ENCODE peak calls at places on chromosomes 13 and 19, in six cellular contexts. One of them, this sample, is unnamed.

GRCh38 chr19:38545596-38545995 is 72.2 kb downstream of the MAP4K1 start:
- DNase-seq in HCT116: no peak
- DNase-seq in K562: no peak
- DNase-seq in HepG2: no peak
- DNase-seq in GM12878: no peak
- DNase-seq in Panc1: no peak
- DNase-seq in this sample: no peak

GRCh38 chr19:30738047-30738446 is 365.9 kb downstream of the ZNF536 start:
- DNase-seq in HCT116: no peak
- DNase-seq in K562: no peak
- DNase-seq in HepG2: no peak
- DNase-seq in GM12878: no peak
- DNase-seq in Panc1: no peak
- DNase-seq in this sample: no peak

GRCh38 chr19:29248332-29248844 is 35.4 kb upstream of the UQCRFS1 start:
- DNase-seq in HCT116: no peak
- DNase-seq in K562: no peak
- DNase-seq in HepG2: no peak
- DNase-seq in GM12878: no peak
- DNase-seq in Panc1: no peak
- DNase-seq in this sample: no peak

GRCh38 chr19:7386308-7386707 is 37.6 kb downstream of the ARHGEF18 start:
- DNase-seq in HCT116: no peak
- DNase-seq in K562: no peak
- DNase-seq in HepG2: no peak
- DNase-seq in GM12878: no peak
- DNase-seq in Panc1: no peak
- DNase-seq in this sample: no peak

GRCh38 chr19:41617941-41618730 is 8.7 kb downstream of the CEACAM4 start:
- DNase-seq in HCT116: no peak
- DNase-seq in K562: no peak
- DNase-seq in HepG2: no peak
- DNase-seq in GM12878: no peak
- DNase-seq in Panc1: no peak
- DNase-seq in this sample: no peak

GRCh38 chr13:111872475-111873150 is 194.3 kb upstream of the SOX1 start:
- DNase-seq in HCT116: no peak
- DNase-seq in K562: no peak
- DNase-seq in HepG2: no peak
- DNase-seq in GM12878: no peak
- DNase-seq in Panc1: no peak
- DNase-seq in this sample: no peak

GRCh38 chr13:30863231-30863630 is 42.8 kb upstream of the MEDAG start:
- DNase-seq in HCT116: no peak
- DNase-seq in K562: no peak
- DNase-seq in HepG2: no peak
- DNase-seq in GM12878: no peak
- DNase-seq in Panc1: no peak
- DNase-seq in this sample: no peak

GRCh38 chr13:52933547-52934167 is 85.2 kb upstream of the PCDH8 start:
- DNase-seq in HCT116: no peak
- DNase-seq in K562: no peak
- DNase-seq in HepG2: no peak
- DNase-seq in GM12878: no peak
- DNase-seq in Panc1: no peak
- DNase-seq in this sample: no peak

GRCh38 chr19:39824143-39825092 is 9.5 kb downstream of the DYRK1B start:
- DNase-seq in HCT116: no peak
- DNase-seq in K562: no peak
- DNase-seq in HepG2: peak
- DNase-seq in GM12878: peak
- DNase-seq in Panc1: peak
- DNase-seq in this sample: peak

GRCh38 chr19:14383898-14384669 is 2.8 kb downstream of the ADGRE5 start:
- DNase-seq in HCT116: no peak
- DNase-seq in K562: peak
- DNase-seq in HepG2: no peak
- DNase-seq in GM12878: no peak
- DNase-seq in Panc1: no peak
- DNase-seq in this sample: no peak

GRCh38 chr13:39585219-39585618 is 17.8 kb downstream of the LHFPL6 start:
- DNase-seq in HCT116: no peak
- DNase-seq in K562: no peak
- DNase-seq in HepG2: no peak
- DNase-seq in GM12878: no peak
- DNase-seq in Panc1: no peak
- DNase-seq in this sample: no peak
- TF ChIP-seq SIN3A in HCT116: no peak
- TF ChIP-seq SIN3A in K562: no peak
- TF ChIP-seq SIN3A in HepG2: no peak
- TF ChIP-seq SIN3A in GM12878: no peak
- TF ChIP-seq SIN3A in Panc1: no peak
- TF ChIP-seq SIN3A in this sample: no peak

GRCh38 chr19:19459707-19460251 is 54.3 kb downstream of the GATAD2A start:
- DNase-seq in HCT116: no peak
- DNase-seq in K562: no peak
- DNase-seq in HepG2: no peak
- DNase-seq in GM12878: no peak
- DNase-seq in Panc1: peak
- DNase-seq in this sample: no peak

GRCh38 chr19:19460258-19460731 is 54.8 kb downstream of the GATAD2A start:
- DNase-seq in HCT116: no peak
- DNase-seq in K562: no peak
- DNase-seq in HepG2: no peak
- DNase-seq in GM12878: no peak
- DNase-seq in Panc1: no peak
- DNase-seq in this sample: no peak

GRCh38 chr19:19457691-19458090 is 52.2 kb downstream of the GATAD2A start:
- DNase-seq in HCT116: no peak
- DNase-seq in K562: no peak
- DNase-seq in HepG2: no peak
- DNase-seq in GM12878: no peak
- DNase-seq in Panc1: no peak
- DNase-seq in this sample: no peak

GRCh38 chr19:19459099-19459498 is 53.6 kb downstream of the GATAD2A start:
- DNase-seq in HCT116: no peak
- DNase-seq in K562: no peak
- DNase-seq in HepG2: no peak
- DNase-seq in GM12878: no peak
- DNase-seq in Panc1: no peak
- DNase-seq in this sample: no peak

DNA sequence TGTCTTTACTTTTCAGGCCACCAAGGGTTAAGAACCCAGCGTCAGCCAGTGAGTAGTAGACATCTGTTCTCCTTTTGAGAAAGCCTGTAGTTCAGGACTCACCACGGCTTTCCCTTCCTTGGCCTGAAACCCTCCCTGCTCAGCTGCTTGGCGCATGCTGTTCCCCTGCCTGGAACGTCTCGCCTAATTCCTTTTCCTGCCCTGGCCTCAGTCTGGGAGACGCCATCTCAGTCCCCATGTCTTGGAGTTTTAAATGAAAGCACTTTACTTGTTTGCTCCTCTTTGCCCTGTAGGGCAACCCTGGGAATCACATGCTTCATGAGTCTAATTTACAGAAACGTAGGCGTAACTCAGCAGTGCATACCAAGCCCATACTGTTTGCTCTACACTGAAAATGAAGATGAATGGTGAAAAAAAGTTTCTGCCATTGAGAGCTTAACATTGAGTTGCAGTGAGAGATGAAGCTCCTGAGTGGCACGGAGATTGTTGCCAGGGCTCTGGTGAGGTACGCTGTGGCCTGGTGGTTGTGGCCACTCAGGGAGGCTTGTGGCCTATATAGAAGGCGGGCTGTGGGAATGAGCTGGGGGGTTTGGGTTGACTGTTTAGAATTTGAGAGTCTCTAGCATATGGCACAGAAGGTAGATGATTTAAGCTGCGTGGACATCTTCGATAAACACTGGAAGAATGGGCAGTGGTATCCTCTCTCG is 52.8 kb downstream of the GATAD2A start:
- DNase-seq in HCT116: no peak
- DNase-seq in K562: no peak
- DNase-seq in HepG2: no peak
- DNase-seq in GM12878: no peak
- DNase-seq in Panc1: no peak
- DNase-seq in this sample: no peak
- TF ChIP-seq SIN3A in HCT116: no peak
- TF ChIP-seq SIN3A in K562: no peak
- TF ChIP-seq SIN3A in HepG2: no peak
- TF ChIP-seq SIN3A in GM12878: no peak
- TF ChIP-seq SIN3A in Panc1: no peak
- TF ChIP-seq SIN3A in this sample: no peak

GRCh38 chr13:110711778-110712070 is 1.8 kb upstream of the ING1 start:
- DNase-seq in HCT116: no peak
- DNase-seq in K562: no peak
- DNase-seq in HepG2: peak
- DNase-seq in GM12878: no peak
- DNase-seq in Panc1: no peak
- DNase-seq in this sample: no peak

GRCh38 chr13:110712849-110713641 is 455 bp upstream of the ING1 start:
- DNase-seq in HCT116: peak
- DNase-seq in K562: peak
- DNase-seq in HepG2: peak
- DNase-seq in GM12878: peak
- DNase-seq in Panc1: peak
- DNase-seq in this sample: peak

GRCh38 chr13:110713981-110714797 is 689 bp downstream of the ING1 start:
- DNase-seq in HCT116: no peak
- DNase-seq in K562: no peak
- DNase-seq in HepG2: peak
- DNase-seq in GM12878: no peak
- DNase-seq in Panc1: no peak
- DNase-seq in this sample: peak

GRCh38 chr13:110713642-110713952 is at the start of gene ING1:
- DNase-seq in HCT116: no peak
- DNase-seq in K562: no peak
- DNase-seq in HepG2: no peak
- DNase-seq in GM12878: no peak
- DNase-seq in Panc1: no peak
- DNase-seq in this sample: no peak

GRCh38 chr13:110712081-110712848 is 1.2 kb upstream of the ING1 start:
- DNase-seq in HCT116: peak
- DNase-seq in K562: peak
- DNase-seq in HepG2: peak
- DNase-seq in GM12878: peak
- DNase-seq in Panc1: no peak
- DNase-seq in this sample: peak
- TF ChIP-seq SIN3A in HCT116: no peak
- TF ChIP-seq SIN3A in K562: no peak
- TF ChIP-seq SIN3A in HepG2: peak
- TF ChIP-seq SIN3A in GM12878: peak
- TF ChIP-seq SIN3A in Panc1: peak
- TF ChIP-seq SIN3A in this sample: peak

DNA sequence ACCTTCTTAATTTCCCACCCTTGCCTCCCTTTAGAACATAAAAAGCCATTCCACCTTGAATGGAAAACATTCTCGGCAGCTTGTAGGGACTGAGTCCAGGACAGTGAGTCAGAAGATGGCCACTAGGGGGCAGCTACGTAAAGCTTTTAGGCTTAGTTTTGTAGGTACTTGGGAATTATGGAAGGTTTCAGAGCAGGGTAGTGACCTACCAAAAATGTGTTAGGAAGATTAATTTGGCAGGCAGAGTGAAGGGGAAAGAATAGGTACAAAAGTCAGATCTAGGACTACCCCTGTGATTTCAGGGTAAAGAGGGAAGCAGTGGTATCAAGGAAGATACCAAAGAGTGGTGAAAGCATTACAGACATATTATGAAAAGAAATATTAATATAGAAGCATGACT is 198.4 kb downstream of the NDFIP2 start:
- DNase-seq in HCT116: peak
- DNase-seq in K562: peak
- DNase-seq in HepG2: peak
- DNase-seq in GM12878: no peak
- DNase-seq in Panc1: peak
- DNase-seq in this sample: peak
- TF ChIP-seq SIN3A in HCT116: no peak
- TF ChIP-seq SIN3A in K562: no peak
- TF ChIP-seq SIN3A in HepG2: no peak
- TF ChIP-seq SIN3A in GM12878: no peak
- TF ChIP-seq SIN3A in Panc1: no peak
- TF ChIP-seq SIN3A in this sample: no peak

GRCh38 chr13:50129065-50129922 is 114.0 kb downstream of the KCNRG start:
- DNase-seq in HCT116: no peak
- DNase-seq in K562: no peak
- DNase-seq in HepG2: no peak
- DNase-seq in GM12878: no peak
- DNase-seq in Panc1: no peak
- DNase-seq in this sample: no peak

GRCh38 chr13:50127017-50127725 is 111.9 kb downstream of the KCNRG start:
- DNase-seq in HCT116: no peak
- DNase-seq in K562: no peak
- DNase-seq in HepG2: no peak
- DNase-seq in GM12878: no peak
- DNase-seq in Panc1: no peak
- DNase-seq in this sample: no peak

GRCh38 chr13:50129923-50130685 is 114.9 kb downstream of the KCNRG start:
- DNase-seq in HCT116: no peak
- DNase-seq in K562: no peak
- DNase-seq in HepG2: no peak
- DNase-seq in GM12878: no peak
- DNase-seq in Panc1: no peak
- DNase-seq in this sample: peak

GRCh38 chr13:50127726-50128291 is 112.6 kb downstream of the KCNRG start:
- DNase-seq in HCT116: no peak
- DNase-seq in K562: no peak
- DNase-seq in HepG2: no peak
- DNase-seq in GM12878: no peak
- DNase-seq in Panc1: no peak
- DNase-seq in this sample: no peak

DNA sequence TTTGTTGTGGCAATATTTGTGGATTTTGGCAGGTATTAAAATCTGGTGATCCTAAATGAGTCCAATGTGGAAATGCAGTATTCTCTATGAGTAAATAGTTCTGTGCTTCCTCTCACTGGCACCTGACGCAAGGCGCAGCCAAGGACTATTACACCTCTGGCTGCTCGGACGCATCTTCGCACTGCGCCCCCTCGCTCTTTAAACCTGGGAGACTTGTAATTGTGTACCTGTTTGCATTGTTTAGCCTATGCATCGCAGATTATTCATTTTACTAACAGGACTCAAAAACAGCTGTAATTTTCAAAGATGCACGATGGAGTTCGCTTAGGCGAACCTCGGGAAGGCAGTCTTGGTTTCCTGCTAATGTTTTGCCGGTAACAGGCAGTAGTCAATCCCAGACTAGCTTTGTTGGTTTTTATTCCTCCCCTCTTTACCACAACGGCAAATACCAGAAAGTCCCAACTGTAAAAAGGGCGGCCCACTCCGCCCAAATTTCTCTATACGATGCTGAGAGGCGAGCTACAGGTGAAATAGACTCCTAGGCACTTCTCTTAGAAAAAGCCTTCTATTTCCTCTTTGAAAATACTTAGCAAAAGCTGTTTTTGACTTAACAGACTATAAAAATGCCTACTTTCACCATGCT is 113.3 kb downstream of the KCNRG start:
- DNase-seq in HCT116: no peak
- DNase-seq in K562: no peak
- DNase-seq in HepG2: no peak
- DNase-seq in GM12878: no peak
- DNase-seq in Panc1: no peak
- DNase-seq in this sample: no peak
- TF ChIP-seq SIN3A in HCT116: no peak
- TF ChIP-seq SIN3A in K562: no peak
- TF ChIP-seq SIN3A in HepG2: no peak
- TF ChIP-seq SIN3A in GM12878: no peak
- TF ChIP-seq SIN3A in Panc1: no peak
- TF ChIP-seq SIN3A in this sample: no peak

This sample was measured in SK-N-SH.